ENCODE peak calls at places on chromosomes 1 and 21, in eight cellular contexts. Z is astrocyte of the cerebellum, Q is transverse colon, Y is progenitor cell of endocrine pancreas, B is H1, O is HFF-Myc, L is stomach, N is tibial nerve. T is an unnamed sample.

GRCh38 chr1:205677152-205677551 is 3.2 kb downstream of the SLC45A3 start:
- DNase-seq in Z (no peak), Q (no peak), Y (no peak), B (no peak), O (no peak), L (no peak), N (no peak), T (no peak)

GRCh38 chr1:151976868-151977267 is 16.8 kb downstream of the S100A10 start:
- DNase-seq in Z (no peak), Q (peak), Y (no peak), B (no peak), O (no peak), L (no peak), N (no peak), T (no peak)

GRCh38 chr1:88936223-88936523 is 44.8 kb upstream of the GTF2B start:
- DNase-seq in Z (no peak), Q (no peak), Y (no peak), B (no peak), O (no peak), L (no peak), N (no peak), T (no peak)

GRCh38 chr21:17463441-17463840 is 49.4 kb upstream of the CXADR start:
- DNase-seq in Z (no peak), Q (no peak), Y (no peak), B (no peak), O (peak), L (no peak), N (no peak), T (no peak)

GRCh38 chr1:26156285-26157038 is 2.4 kb upstream of the FAM110D start:
- DNase-seq in Z (no peak), Q (no peak), Y (no peak), B (no peak), O (no peak), L (no peak), N (no peak), T (no peak)

GRCh38 chr1:48061162-48062136 is 64.3 kb upstream of the TRABD2B start:
- DNase-seq in Z (peak), Q (peak), Y (peak), B (peak), O (peak), L (peak), N (peak), T (peak)

GRCh38 chr1:186424539-186424938 is 36.4 kb downstream of the PDC start:
- DNase-seq in Z (no peak), Q (no peak), Y (no peak), B (no peak), O (no peak), L (no peak), N (no peak), T (no peak)

GRCh38 chr1:173418107-173418985 is 58.8 kb upstream of the PRDX6 start:
- DNase-seq in Z (peak), Q (no peak), Y (no peak), B (no peak), O (no peak), L (no peak), N (no peak), T (no peak)

GRCh38 chr21:15330872-15331271 is 266.1 kb upstream of the NRIP1 start:
- DNase-seq in Z (no peak), Q (no peak), Y (no peak), B (no peak), O (no peak), L (no peak), N (no peak), T (no peak)

GRCh38 chr1:167297222-167298214 is 76.8 kb downstream of the POU2F1 start:
- DNase-seq in Z (no peak), Q (peak), Y (no peak), B (no peak), O (no peak), L (peak), N (no peak), T (no peak)

GRCh38 chr1:22417466-22417865 is 34.2 kb upstream of the ZBTB40 start:
- DNase-seq in Z (no peak), Q (no peak), Y (no peak), B (no peak), O (no peak), L (no peak), N (no peak), T (no peak)

GRCh38 chr1:64127297-64127696 is 76.1 kb upstream of the UBE2U start:
- DNase-seq in Z (no peak), Q (no peak), Y (no peak), B (no peak), O (no peak), L (no peak), N (no peak), T (no peak)

GRCh38 chr1:22137006-22137720 is 5.7 kb downstream of the WNT4 start:
- DNase-seq in Z (no peak), Q (no peak), Y (no peak), B (no peak), O (no peak), L (no peak), N (no peak), T (no peak)

GRCh38 chr1:164605254-164606091 is 46.5 kb downstream of the PBX1 start:
- DNase-seq in Z (no peak), Q (no peak), Y (no peak), B (no peak), O (no peak), L (no peak), N (no peak), T (no peak)

GRCh38 chr1:19495816-19496528 is 10.6 kb upstream of the CAPZB start:
- DNase-seq in Z (peak), Q (no peak), Y (no peak), B (no peak), O (no peak), L (no peak), N (no peak), T (no peak)

GRCh38 chr1:56803561-56804156 is 15.5 kb downstream of the FYB2 start:
- DNase-seq in Z (no peak), Q (peak), Y (no peak), B (no peak), O (peak), L (peak), N (no peak), T (peak)

GRCh38 chr21:44881586-44881939 is 8.1 kb upstream of the PTTG1IP start:
- DNase-seq in Z (no peak), Q (no peak), Y (no peak), B (no peak), O (no peak), L (no peak), N (no peak), T (no peak)

GRCh38 chr1:38616846-38617245 is 242.7 kb downstream of the RRAGC start:
- DNase-seq in Z (no peak), Q (no peak), Y (no peak), B (no peak), O (no peak), L (no peak), N (no peak), T (no peak)

GRCh38 chr1:72623299-72623708 is 341.0 kb upstream of the NEGR1 start:
- DNase-seq in Z (no peak), Q (no peak), Y (no peak), B (no peak), O (peak), L (no peak), N (no peak), T (peak)

GRCh38 chr1:172269644-172270043 is 150.8 kb upstream of the C1orf105 start:
- DNase-seq in Z (no peak), Q (no peak), Y (no peak), B (no peak), O (no peak), L (no peak), N (no peak), T (no peak)

GRCh38 chr1:65002508-65003315 is 36.4 kb upstream of the JAK1 start:
- DNase-seq in Z (peak), Q (peak), Y (peak), B (no peak), O (no peak), L (peak), N (peak), T (peak)

GRCh38 chr1:14181191-14181793 is 417.2 kb upstream of the KAZN start:
- DNase-seq in Z (peak), Q (no peak), Y (no peak), B (no peak), O (no peak), L (no peak), N (no peak), T (no peak)

GRCh38 chr1:76292418-76293184 is 218.1 kb downstream of the ST6GALNAC3 start:
- DNase-seq in Z (no peak), Q (no peak), Y (no peak), B (no peak), O (no peak), L (no peak), N (no peak), T (no peak)

GRCh38 chr1:156756355-156756754 is 4.9 kb upstream of the HDGF start:
- DNase-seq in Z (no peak), Q (no peak), Y (no peak), B (no peak), O (no peak), L (no peak), N (no peak), T (no peak)

GRCh38 chr1:231196307-231196706 is 34.4 kb downstream of the TRIM67 start:
- DNase-seq in Z (no peak), Q (no peak), Y (no peak), B (no peak), O (no peak), L (no peak), N (no peak), T (no peak)

GRCh38 chr1:197908695-197909336 is 6.4 kb downstream of the C1orf53 start:
- DNase-seq in Z (no peak), Q (no peak), Y (no peak), B (no peak), O (no peak), L (no peak), N (no peak), T (no peak)

GRCh38 chr1:219580019-219580676 is 32.8 kb downstream of the ZC3H11B start:
- DNase-seq in Z (peak), Q (no peak), Y (no peak), B (no peak), O (no peak), L (no peak), N (no peak), T (no peak)

GRCh38 chr1:5599541-5599940 is 392.7 kb downstream of the NPHP4 start:
- DNase-seq in Z (no peak), Q (no peak), Y (no peak), B (no peak), O (no peak), L (peak), N (no peak), T (no peak)

GRCh38 chr1:29579821-29580425 is 343.6 kb downstream of the PTPRU start:
- DNase-seq in Z (peak), Q (no peak), Y (no peak), B (no peak), O (peak), L (no peak), N (no peak), T (no peak)

GRCh38 chr1:17204546-17205440 is at the start of gene PADI1:
- DNase-seq in Z (no peak), Q (no peak), Y (no peak), B (no peak), O (no peak), L (no peak), N (no peak), T (no peak)

GRCh38 chr1:198934901-198935301 is 296.1 kb downstream of the PTPRC start:
- DNase-seq in Z (no peak), Q (no peak), Y (no peak), B (no peak), O (no peak), L (no peak), N (no peak), T (no peak)

GRCh38 chr1:2534775-2535387 is 4.8 kb upstream of the HES5 start:
- DNase-seq in Z (no peak), Q (peak), Y (no peak), B (no peak), O (no peak), L (no peak), N (no peak), T (no peak)

GRCh38 chr1:84749427-84749826 is 59.2 kb upstream of the SSX2IP start:
- DNase-seq in Z (no peak), Q (no peak), Y (no peak), B (no peak), O (no peak), L (no peak), N (no peak), T (no peak)

GRCh38 chr1:41735587-41736290 is 183.0 kb downstream of the HIVEP3 start:
- DNase-seq in Z (no peak), Q (no peak), Y (no peak), B (no peak), O (no peak), L (no peak), N (no peak), T (no peak)

GRCh38 chr1:184905601-184906322 is 68.5 kb downstream of the NIBAN1 start:
- DNase-seq in Z (no peak), Q (peak), Y (no peak), B (no peak), O (no peak), L (peak), N (no peak), T (no peak)

GRCh38 chr1:235022341-235023196 is 106.1 kb downstream of the TOMM20 start:
- DNase-seq in Z (no peak), Q (no peak), Y (no peak), B (no peak), O (no peak), L (no peak), N (no peak), T (no peak)

GRCh38 chr1:236421850-236422516 is 27.9 kb downstream of the EDARADD start:
- DNase-seq in Z (no peak), Q (no peak), Y (no peak), B (no peak), O (no peak), L (no peak), N (no peak), T (no peak)

GRCh38 chr21:44598031-44598430 is 2.4 kb upstream of the KRTAP10-7 start:
- DNase-seq in Z (no peak), Q (no peak), Y (no peak), B (no peak), O (no peak), L (no peak), N (no peak), T (no peak)

GRCh38 chr1:226403522-226404034 is 4.3 kb downstream of the PARP1 start:
- DNase-seq in Z (no peak), Q (no peak), Y (no peak), B (no peak), O (no peak), L (no peak), N (no peak), T (peak)
- TF ChIP-seq CTCF in Z (peak), Q (no peak), Y (peak), B (peak), O (peak), L (no peak), N (peak), T (no peak)

DNA sequence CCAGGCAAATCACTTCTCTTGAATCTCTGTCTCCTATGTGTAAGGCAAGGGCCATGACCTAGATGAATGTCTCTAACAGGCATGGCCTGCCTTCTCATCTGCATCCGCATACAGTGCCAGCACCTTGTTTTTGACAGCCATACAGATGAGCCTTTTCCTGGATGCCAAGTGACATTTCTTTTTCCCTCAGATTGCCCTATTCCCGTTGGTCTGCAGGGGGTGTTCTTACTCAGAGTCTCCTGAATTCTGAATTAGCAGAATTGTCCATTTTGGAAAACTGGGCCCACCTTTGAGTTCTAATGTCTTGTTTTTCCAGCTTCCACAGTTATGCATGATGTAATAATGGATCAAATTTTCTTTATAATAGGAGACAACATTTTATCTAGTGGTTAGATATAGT is 88.0 kb upstream of the ADAR start:
- DNase-seq in Z (no peak), Q (no peak), Y (no peak), B (no peak), O (no peak), L (no peak), N (no peak), T (no peak)
- TF ChIP-seq CTCF in Z (peak), Q (no peak), Y (peak), B (peak), O (peak), L (no peak), N (no peak), T (no peak)

GRCh38 chr1:162168935-162169545 is 99.5 kb downstream of the NOS1AP start:
- DNase-seq in Z (peak), Q (no peak), Y (no peak), B (no peak), O (peak), L (no peak), N (no peak), T (no peak)

GRCh38 chr1:162171078-162171477 is 101.6 kb downstream of the NOS1AP start:
- DNase-seq in Z (peak), Q (no peak), Y (no peak), B (no peak), O (no peak), L (no peak), N (peak), T (no peak)

GRCh38 chr1:162166934-162167615 is 97.6 kb downstream of the NOS1AP start:
- DNase-seq in Z (no peak), Q (no peak), Y (no peak), B (no peak), O (no peak), L (no peak), N (no peak), T (no peak)

GRCh38 chr1:162165528-162165927 is 96.0 kb downstream of the NOS1AP start:
- DNase-seq in Z (no peak), Q (no peak), Y (no peak), B (no peak), O (no peak), L (no peak), N (no peak), T (no peak)

GRCh38 chr1:162168261-162168660 is 98.8 kb downstream of the NOS1AP start:
- DNase-seq in Z (no peak), Q (no peak), Y (no peak), B (no peak), O (no peak), L (peak), N (peak), T (no peak)
- TF ChIP-seq CTCF in Z (no peak), Q (no peak), Y (no peak), B (no peak), O (no peak), L (no peak), N (no peak), T (no peak)

DNA sequence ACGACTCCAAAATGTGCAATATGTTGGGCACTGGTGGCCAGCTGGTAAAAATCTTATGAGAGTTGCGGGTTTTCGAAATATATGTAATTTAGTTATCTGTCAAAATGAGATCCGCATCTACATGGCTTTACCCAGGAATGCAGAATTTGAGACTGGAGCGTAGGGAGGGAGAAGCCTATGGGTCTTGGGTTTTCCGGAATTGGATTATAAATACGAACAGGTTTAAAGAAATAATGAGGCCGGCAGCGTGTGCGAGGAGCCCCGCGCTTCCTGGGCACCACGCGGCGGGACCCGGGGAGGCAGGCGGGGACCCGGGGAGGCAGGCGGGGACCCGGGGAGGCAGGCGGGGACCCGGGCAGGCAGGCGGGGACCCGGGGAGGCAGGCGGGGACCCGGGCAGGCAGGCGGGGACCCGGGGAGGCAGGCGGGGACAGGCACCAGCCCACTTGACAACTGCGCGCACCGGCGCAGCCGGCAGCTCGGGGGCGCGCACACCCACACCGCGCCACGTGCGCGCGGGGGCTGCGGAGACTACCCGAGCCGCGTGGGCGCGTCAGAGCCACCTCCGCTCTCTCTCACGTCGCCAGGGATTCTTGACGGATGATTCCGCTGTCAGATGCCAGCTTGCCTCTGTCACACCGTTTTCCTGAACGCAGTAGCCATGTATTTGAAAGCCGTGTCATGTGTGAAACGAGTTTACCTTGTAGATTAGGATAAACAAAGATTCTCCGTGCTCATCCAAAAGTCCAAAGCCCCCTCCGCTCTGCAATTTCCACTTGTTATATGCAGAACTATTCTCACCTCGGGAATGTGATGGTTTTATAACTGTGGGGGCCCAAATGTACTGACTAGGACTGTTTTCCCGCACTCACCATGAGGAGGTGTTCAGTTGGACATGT is 54.3 kb upstream of the HNRNPU start:
- DNase-seq in Z (no peak), Q (peak), Y (peak), B (no peak), O (no peak), L (peak), N (no peak), T (peak)
- TF ChIP-seq CTCF in Z (peak), Q (no peak), Y (no peak), B (no peak), O (no peak), L (no peak), N (no peak), T (no peak)

GRCh38 chr21:31182231-31183129 is 144.2 kb upstream of the KRTAP19-8 start:
- DNase-seq in Z (no peak), Q (no peak), Y (no peak), B (no peak), O (no peak), L (no peak), N (no peak), T (no peak)

GRCh38 chr21:31181089-31181757 is 142.9 kb upstream of the KRTAP19-8 start:
- DNase-seq in Z (no peak), Q (no peak), Y (no peak), B (no peak), O (no peak), L (no peak), N (no peak), T (no peak)

GRCh38 chr21:31176725-31177124 is 138.4 kb upstream of the KRTAP19-8 start:
- DNase-seq in Z (peak), Q (no peak), Y (no peak), B (no peak), O (no peak), L (no peak), N (no peak), T (no peak)

GRCh38 chr21:31184462-31184861 is 146.2 kb upstream of the KRTAP19-8 start:
- DNase-seq in Z (no peak), Q (no peak), Y (no peak), B (no peak), O (no peak), L (no peak), N (no peak), T (peak)

DNA sequence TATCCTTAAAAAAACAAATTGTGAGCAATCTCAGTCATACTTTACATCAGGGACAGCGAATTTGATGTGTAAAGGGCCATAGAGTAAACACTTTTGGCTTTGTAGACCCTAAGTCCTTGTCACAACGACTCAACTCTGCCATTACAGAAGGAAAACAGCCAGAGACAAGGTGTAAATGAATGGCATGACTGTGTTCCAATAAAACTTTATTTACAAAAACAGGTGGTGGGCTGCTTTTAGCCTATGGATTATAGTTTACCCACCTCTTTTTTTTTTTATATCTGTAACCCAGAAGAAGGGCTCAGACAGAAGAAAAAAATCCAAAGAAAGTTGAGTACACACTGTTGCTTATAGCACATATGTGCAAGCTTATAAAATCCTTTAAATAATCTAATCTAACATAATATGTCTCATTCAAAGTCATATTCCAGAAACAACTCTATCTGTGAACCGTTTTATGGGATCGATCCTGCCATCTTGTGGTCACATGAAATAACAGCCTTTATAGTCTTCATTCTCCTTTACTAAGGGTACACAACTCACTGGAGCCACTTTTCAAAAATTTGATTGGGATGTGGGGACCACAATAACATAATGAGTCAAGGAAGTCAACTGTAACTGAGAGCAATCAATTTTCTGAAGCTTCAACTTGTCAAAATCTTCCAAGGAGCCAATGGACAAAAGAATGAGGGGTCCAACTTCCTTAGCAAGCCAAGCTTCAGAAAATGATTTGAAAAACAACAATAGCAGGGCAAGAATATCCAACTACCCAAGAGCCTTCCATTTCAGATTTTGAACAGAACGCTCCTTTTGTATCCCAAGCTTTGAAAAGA is 142.2 kb upstream of the KRTAP19-8 start:
- DNase-seq in Z (peak), Q (no peak), Y (no peak), B (no peak), O (no peak), L (no peak), N (peak), T (peak)
- TF ChIP-seq CTCF in Z (peak), Q (peak), Y (peak), B (peak), O (peak), L (peak), N (peak), T (no peak)